ENCODE peak calls at places on chromosomes 1 and 21, in six cellular contexts. H is MCF 10A, W is esophagus muscularis mucosa, Z is B cell, N is transverse colon, J is GM13977. R is an unnamed sample.

GRCh38 chr1:111406325-111406768 is 21.2 kb downstream of the OVGP1 start:
- DNase-seq in Z (peak; percentile 84), H (peak; percentile 65), J (peak; percentile 60), N (peak; percentile 26), W (peak; percentile 50), R (peak; percentile 67)

GRCh38 chr1:185813401-185813979 is 79.3 kb downstream of the HMCN1 start:
- DNase-seq in W (no peak), H (peak; percentile 80), N (peak; percentile 11), J (no peak), Z (no peak), R (no peak)

GRCh38 chr1:64539808-64540207 is 69.9 kb downstream of the CACHD1 start:
- DNase-seq in H (peak; percentile 37), N (peak; percentile 52), J (no peak), W (no peak), Z (no peak), R (no peak)

GRCh38 chr1:7885513-7886298 is 32.8 kb upstream of the UTS2 start:
- DNase-seq in H (peak; percentile 77), W (no peak), N (peak; percentile 92), J (no peak), Z (no peak), R (no peak)

GRCh38 chr1:31652891-31653489 is 8.3 kb upstream of the PEF1 start:
- DNase-seq in Z (no peak), N (no peak), W (no peak), H (no peak), J (no peak), R (no peak)

GRCh38 chr1:114081145-114082046 is 72.3 kb downstream of the SYT6 start:
- DNase-seq in Z (no peak), H (no peak), W (no peak), J (no peak), N (peak; percentile 11), R (no peak)

GRCh38 chr1:97943354-97943753 is 22.5 kb upstream of the DPYD start:
- DNase-seq in J (no peak), Z (no peak), H (no peak), N (no peak), W (no peak), R (no peak)

GRCh38 chr1:111605553-111605952 is 14.0 kb upstream of the RAP1A start:
- DNase-seq in N (no peak), J (no peak), H (peak; percentile 42), Z (no peak), W (no peak), R (no peak)

GRCh38 chr1:110425196-110425595 is 17.7 kb upstream of the LAMTOR5 start:
- DNase-seq in W (no peak), H (no peak), Z (no peak), N (no peak), J (no peak), R (no peak)

GRCh38 chr21:40640427-40640826 is 206.5 kb downstream of the DSCAM start:
- DNase-seq in J (no peak), N (no peak), H (no peak), Z (no peak), W (no peak), R (no peak)

GRCh38 chr1:62364726-62365125 is 45.5 kb upstream of the KANK4 start:
- DNase-seq in N (no peak), J (no peak), Z (no peak), W (no peak), H (no peak), R (no peak)

GRCh38 chr1:25666437-25666836 is 49.8 kb downstream of the MAN1C1 start:
- DNase-seq in N (no peak), H (no peak), Z (no peak), J (no peak), W (no peak), R (no peak)

GRCh38 chr1:105830614-105831146 is 1225.8 kb upstream of the PRMT6 start:
- DNase-seq in Z (no peak), H (no peak), N (no peak), W (no peak), J (no peak), R (no peak)

GRCh38 chr1:223712856-223713494 is 636 bp downstream of the CAPN2 start:
- DNase-seq in H (peak; percentile 62), W (no peak), N (peak; percentile 57), Z (no peak), J (no peak), R (peak; percentile 34)

GRCh38 chr21:42027085-42027803 is 17.1 kb upstream of the ZBTB21 start:
- DNase-seq in H (no peak), J (no peak), Z (no peak), N (no peak), W (no peak), R (no peak)

GRCh38 chr1:166597516-166597915 is 241.8 kb upstream of the POGK start:
- DNase-seq in J (no peak), W (no peak), Z (no peak), N (no peak), H (no peak), R (no peak)

GRCh38 chr1:22237433-22238093 is 94.7 kb upstream of the WNT4 start:
- DNase-seq in H (peak; percentile 40), W (no peak), J (no peak), Z (no peak), N (no peak), R (no peak)

GRCh38 chr1:7646164-7646563 is 124.9 kb upstream of the VAMP3 start:
- DNase-seq in J (no peak), Z (no peak), W (no peak), H (no peak), N (no peak), R (no peak)

GRCh38 chr1:196361112-196361714 is 247.0 kb downstream of the KCNT2 start:
- DNase-seq in J (no peak), W (no peak), Z (no peak), H (peak; percentile 33), N (no peak), R (no peak)

GRCh38 chr1:208324005-208324404 is 79.8 kb upstream of the PLXNA2 start:
- DNase-seq in N (no peak), J (no peak), W (no peak), Z (no peak), H (no peak), R (no peak)

GRCh38 chr1:110857964-110858948 is 14.7 kb upstream of the CD53 start:
- DNase-seq in W (no peak), Z (no peak), N (no peak), J (no peak), H (no peak), R (no peak)

GRCh38 chr1:219883400-219884332 is 44.7 kb downstream of the SLC30A10 start:
- DNase-seq in J (no peak), N (no peak), H (no peak), W (no peak), Z (no peak), R (no peak)

GRCh38 chr1:119652587-119652986 is 4.5 kb upstream of the ZNF697 start:
- DNase-seq in Z (no peak), J (no peak), H (no peak), W (no peak), N (no peak), R (no peak)

GRCh38 chr21:32768530-32768929 is 3.0 kb downstream of the PAXBP1 start:
- DNase-seq in N (no peak), H (no peak), W (no peak), Z (no peak), J (no peak), R (no peak)

GRCh38 chr1:6269997-6270401 is 9.1 kb upstream of the GPR153 start:
- DNase-seq in H (no peak), J (no peak), N (peak; percentile 76), W (no peak), Z (no peak), R (no peak)

DNA sequence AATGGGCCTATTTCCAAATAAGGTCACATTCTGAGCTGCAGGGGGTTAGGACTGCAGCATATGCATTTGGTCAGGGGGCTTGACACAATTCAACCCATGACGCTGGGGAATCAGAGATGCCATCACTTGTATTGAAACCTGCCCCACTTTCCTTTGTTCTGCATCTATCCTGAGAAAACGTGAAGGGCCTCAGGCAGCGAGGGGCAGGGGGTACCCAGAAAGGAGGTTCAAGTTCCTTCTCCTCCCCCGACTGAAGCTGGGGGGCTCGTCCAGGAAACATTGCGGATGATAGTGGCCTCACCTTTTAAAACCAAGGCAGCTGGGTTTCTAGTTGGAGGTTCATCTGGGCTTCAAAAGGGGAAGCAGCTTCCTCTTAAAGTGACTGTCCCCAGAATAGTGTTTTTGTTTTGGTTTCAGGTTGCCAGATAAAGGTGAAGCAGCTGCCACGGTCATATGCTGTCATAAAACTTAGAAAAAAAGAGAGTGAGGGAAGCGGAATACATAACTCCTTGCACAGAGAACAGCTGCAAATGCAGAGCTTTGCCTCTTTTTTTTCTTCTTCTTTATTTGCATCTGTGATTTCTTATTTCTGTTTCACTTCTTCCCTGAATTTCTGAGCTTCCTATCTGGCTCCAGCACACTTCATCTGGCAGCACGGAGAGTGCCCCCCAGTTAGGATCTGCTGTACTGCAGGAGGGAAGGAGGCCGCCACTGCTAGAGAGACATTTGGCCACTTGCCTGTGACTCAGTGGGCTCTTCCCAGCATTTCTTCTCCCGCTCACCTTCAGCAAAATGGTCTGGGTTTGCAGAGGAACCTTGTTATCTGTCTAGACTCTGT is 142.0 kb downstream of the AJAP1 start:
- DNase-seq in Z (no peak), H (no peak), W (no peak), J (peak; percentile 30), N (no peak), R (peak; percentile 58)
- TF ChIP-seq CTCF in Z (no peak), H (no peak), W (no peak), J (no peak), N (no peak), R (peak; percentile 24)

DNA sequence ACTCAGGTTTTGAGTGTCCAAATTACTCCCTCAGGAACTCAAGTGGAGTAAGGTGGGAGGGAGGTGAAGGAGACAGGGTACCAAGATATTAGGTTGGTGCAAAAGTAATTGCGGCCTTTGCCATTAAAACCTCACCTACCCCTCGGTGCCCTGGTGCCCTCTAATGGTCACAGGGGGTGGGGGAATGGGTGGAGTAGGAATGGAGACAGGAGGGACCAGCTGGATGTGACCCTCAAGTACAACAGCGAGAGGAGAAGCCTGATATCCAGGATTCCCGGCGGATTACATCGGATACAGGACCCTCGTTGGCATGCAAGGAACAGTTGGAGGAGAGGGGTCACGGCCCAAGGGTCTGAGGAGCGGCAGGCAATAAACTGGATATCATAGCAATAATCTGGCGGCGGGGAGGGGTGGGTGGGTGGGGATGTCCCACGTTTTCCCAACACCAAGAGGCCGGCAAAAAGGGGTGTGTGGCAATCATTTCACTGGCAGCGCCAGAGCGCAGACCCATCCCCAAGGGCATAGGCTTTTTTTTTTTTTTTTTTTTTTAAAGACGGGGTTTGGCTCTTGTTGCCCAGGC is 4.3 kb upstream of the ZBTB7B start:
- DNase-seq in W (no peak), N (no peak), Z (no peak), J (no peak), H (no peak), R (no peak)
- TF ChIP-seq CTCF in W (no peak), N (no peak), Z (no peak), J (peak; percentile 31), H (peak; percentile 9), R (peak; percentile 23)

GRCh38 chr1:23838401-23838866 is 13.2 kb upstream of the HMGCL start:
- DNase-seq in J (peak; percentile 80), N (peak; percentile 80), Z (peak; percentile 85), W (peak; percentile 91), H (peak; percentile 61), R (peak; percentile 80)
- TF ChIP-seq CTCF in J (no peak), N (no peak), Z (peak; percentile 3), W (no peak), H (no peak), R (no peak)

GRCh38 chr21:37742115-37742514 is 174.1 kb downstream of the KCNJ6 start:
- DNase-seq in W (no peak), Z (no peak), H (no peak), J (no peak), N (no peak), R (no peak)
- TF ChIP-seq CTCF in W (no peak), Z (no peak), H (no peak), J (no peak), N (no peak), R (no peak)